ENCODE peak calls at places on chromosomes 2 and 18, in five cellular contexts. One of them, this sample, is unnamed.

GRCh38 chr2:218962859-218963492 is 3.5 kb downstream of the CDK5R2 start:
- DNase-seq in cardiac muscle cell: peak
- DNase-seq in right atrium auricular region: no peak
- DNase-seq in esophagus squamous epithelium: no peak
- DNase-seq in body of pancreas: peak
- DNase-seq in this sample: peak

GRCh38 chr2:98607741-98608117 is 583 bp downstream of the COA5 start:
- DNase-seq in body of pancreas: no peak
- DNase-seq in cardiac muscle cell: peak
- DNase-seq in right atrium auricular region: no peak
- DNase-seq in esophagus squamous epithelium: no peak
- DNase-seq in this sample: no peak

GRCh38 chr18:2104620-2105462 is 466.5 kb downstream of the METTL4 start:
- DNase-seq in body of pancreas: peak
- DNase-seq in right atrium auricular region: no peak
- DNase-seq in esophagus squamous epithelium: no peak
- DNase-seq in cardiac muscle cell: peak
- DNase-seq in this sample: peak

GRCh38 chr2:11524470-11524869 is 9.4 kb upstream of the GREB1 start:
- DNase-seq in right atrium auricular region: no peak
- DNase-seq in body of pancreas: no peak
- DNase-seq in esophagus squamous epithelium: no peak
- DNase-seq in cardiac muscle cell: no peak
- DNase-seq in this sample: no peak

GRCh38 chr18:78918707-78919106 is 60.9 kb upstream of the SALL3 start:
- DNase-seq in body of pancreas: no peak
- DNase-seq in right atrium auricular region: no peak
- DNase-seq in cardiac muscle cell: no peak
- DNase-seq in esophagus squamous epithelium: no peak
- DNase-seq in this sample: no peak

GRCh38 chr2:3638456-3638810 is 19.6 kb upstream of the ALLC start:
- DNase-seq in body of pancreas: no peak
- DNase-seq in cardiac muscle cell: no peak
- DNase-seq in right atrium auricular region: no peak
- DNase-seq in esophagus squamous epithelium: no peak
- DNase-seq in this sample: no peak

GRCh38 chr2:162007447-162008040 is 66.5 kb downstream of the DPP4 start:
- DNase-seq in right atrium auricular region: no peak
- DNase-seq in esophagus squamous epithelium: no peak
- DNase-seq in body of pancreas: no peak
- DNase-seq in cardiac muscle cell: peak
- DNase-seq in this sample: no peak

GRCh38 chr2:36468463-36469266 is 113.1 kb downstream of the CRIM1 start:
- DNase-seq in body of pancreas: no peak
- DNase-seq in right atrium auricular region: no peak
- DNase-seq in esophagus squamous epithelium: no peak
- DNase-seq in cardiac muscle cell: peak
- DNase-seq in this sample: no peak

GRCh38 chr2:105571445-105571987 is 172.7 kb upstream of the FHL2 start:
- DNase-seq in right atrium auricular region: no peak
- DNase-seq in esophagus squamous epithelium: no peak
- DNase-seq in body of pancreas: no peak
- DNase-seq in cardiac muscle cell: no peak
- DNase-seq in this sample: no peak

GRCh38 chr2:215205787-215206186 is 67.4 kb upstream of the ABCA12 start:
- DNase-seq in body of pancreas: no peak
- DNase-seq in right atrium auricular region: no peak
- DNase-seq in cardiac muscle cell: no peak
- DNase-seq in esophagus squamous epithelium: no peak
- DNase-seq in this sample: no peak

GRCh38 chr18:37402735-37403099 is 162.9 kb downstream of the CELF4 start:
- DNase-seq in right atrium auricular region: no peak
- DNase-seq in esophagus squamous epithelium: no peak
- DNase-seq in body of pancreas: no peak
- DNase-seq in cardiac muscle cell: no peak
- DNase-seq in this sample: no peak

GRCh38 chr2:241848761-241849615 is 9.7 kb downstream of the PDCD1 start:
- DNase-seq in right atrium auricular region: no peak
- DNase-seq in body of pancreas: no peak
- DNase-seq in esophagus squamous epithelium: no peak
- DNase-seq in cardiac muscle cell: no peak
- DNase-seq in this sample: no peak

GRCh38 chr2:231409773-231410172 is 14.3 kb downstream of the B3GNT7 start:
- DNase-seq in cardiac muscle cell: no peak
- DNase-seq in body of pancreas: no peak
- DNase-seq in right atrium auricular region: no peak
- DNase-seq in esophagus squamous epithelium: no peak
- DNase-seq in this sample: no peak

GRCh38 chr2:187206071-187206470 is 242.0 kb downstream of the CALCRL start:
- DNase-seq in esophagus squamous epithelium: no peak
- DNase-seq in right atrium auricular region: no peak
- DNase-seq in body of pancreas: no peak
- DNase-seq in cardiac muscle cell: no peak
- DNase-seq in this sample: no peak

GRCh38 chr2:54239427-54239826 is 16.6 kb downstream of the TSPYL6 start:
- DNase-seq in right atrium auricular region: no peak
- DNase-seq in body of pancreas: no peak
- DNase-seq in esophagus squamous epithelium: no peak
- DNase-seq in cardiac muscle cell: peak
- DNase-seq in this sample: no peak

GRCh38 chr2:55519908-55520885 is 679 bp downstream of the CFAP36 start:
- DNase-seq in cardiac muscle cell: peak
- DNase-seq in body of pancreas: peak
- DNase-seq in esophagus squamous epithelium: no peak
- DNase-seq in right atrium auricular region: no peak
- DNase-seq in this sample: peak

GRCh38 chr2:15651367-15651727 is 59.7 kb downstream of the DDX1 start:
- DNase-seq in right atrium auricular region: peak
- DNase-seq in esophagus squamous epithelium: no peak
- DNase-seq in body of pancreas: no peak
- DNase-seq in cardiac muscle cell: no peak
- DNase-seq in this sample: no peak

GRCh38 chr2:84766791-84767190 is 114.1 kb downstream of the TRABD2A start:
- DNase-seq in right atrium auricular region: no peak
- DNase-seq in esophagus squamous epithelium: no peak
- DNase-seq in body of pancreas: no peak
- DNase-seq in cardiac muscle cell: no peak
- DNase-seq in this sample: no peak

GRCh38 chr2:55768991-55769390 is 75.3 kb upstream of the PNPT1 start:
- DNase-seq in right atrium auricular region: no peak
- DNase-seq in cardiac muscle cell: no peak
- DNase-seq in esophagus squamous epithelium: no peak
- DNase-seq in body of pancreas: no peak
- DNase-seq in this sample: no peak

DNA sequence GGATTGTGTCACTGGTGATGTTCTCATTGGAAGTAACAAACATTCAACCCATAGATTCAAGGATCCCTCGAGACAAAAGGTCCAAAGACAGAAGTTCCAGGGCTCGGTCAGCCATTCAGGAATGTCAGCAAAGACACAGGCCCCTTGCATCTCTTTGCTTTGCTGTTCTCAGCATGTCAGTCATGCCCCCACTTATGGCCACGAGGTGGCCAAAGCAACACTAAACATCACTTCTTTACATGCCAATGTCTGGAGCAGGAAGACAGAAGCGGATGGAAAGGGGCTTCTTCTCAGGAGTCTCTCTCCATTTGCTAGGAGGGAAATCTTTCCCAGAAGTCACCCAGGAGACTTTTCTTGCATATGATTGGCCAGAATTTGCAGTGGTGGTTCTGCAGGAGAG is 191.6 kb upstream of the SP5 start:
- DNase-seq in esophagus squamous epithelium: no peak
- DNase-seq in body of pancreas: no peak
- DNase-seq in right atrium auricular region: no peak
- DNase-seq in cardiac muscle cell: no peak
- DNase-seq in this sample: no peak
- TF ChIP-seq CTCF in esophagus squamous epithelium: no peak
- TF ChIP-seq CTCF in body of pancreas: no peak
- TF ChIP-seq CTCF in right atrium auricular region: no peak
- TF ChIP-seq CTCF in cardiac muscle cell: no peak
- TF ChIP-seq CTCF in this sample: no peak

GRCh38 chr2:164478205-164478604 is 143.1 kb downstream of the GRB14 start:
- DNase-seq in cardiac muscle cell: no peak
- DNase-seq in esophagus squamous epithelium: no peak
- DNase-seq in right atrium auricular region: no peak
- DNase-seq in body of pancreas: no peak
- DNase-seq in this sample: no peak

GRCh38 chr2:164474873-164475272 is 146.4 kb downstream of the GRB14 start:
- DNase-seq in esophagus squamous epithelium: no peak
- DNase-seq in body of pancreas: no peak
- DNase-seq in cardiac muscle cell: no peak
- DNase-seq in right atrium auricular region: no peak
- DNase-seq in this sample: no peak

DNA sequence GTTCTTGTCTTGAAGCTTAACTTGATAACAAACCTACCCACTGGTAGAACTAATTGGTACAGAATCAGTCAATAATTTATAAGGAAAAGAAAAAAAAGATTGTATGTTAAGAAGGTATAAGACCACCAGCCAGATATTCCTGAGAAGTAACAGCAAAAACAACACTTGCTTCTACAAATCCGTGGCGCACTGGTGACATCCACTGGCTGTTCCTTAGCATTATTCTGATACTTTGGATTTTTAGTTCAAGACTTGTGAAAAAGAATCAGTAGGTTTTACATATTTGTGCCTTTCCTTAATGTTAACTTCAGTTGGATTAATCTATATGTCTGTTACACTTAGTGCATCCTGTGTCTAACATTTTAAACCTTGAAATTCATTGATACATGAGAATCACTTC is 141.8 kb downstream of the GRB14 start:
- DNase-seq in cardiac muscle cell: peak
- DNase-seq in body of pancreas: no peak
- DNase-seq in esophagus squamous epithelium: no peak
- DNase-seq in right atrium auricular region: no peak
- DNase-seq in this sample: peak
- TF ChIP-seq CTCF in cardiac muscle cell: peak
- TF ChIP-seq CTCF in body of pancreas: no peak
- TF ChIP-seq CTCF in esophagus squamous epithelium: no peak
- TF ChIP-seq CTCF in right atrium auricular region: peak
- TF ChIP-seq CTCF in this sample: peak

GRCh38 chr2:188766086-188766856 is 207.9 kb upstream of the COL3A1 start:
- DNase-seq in body of pancreas: no peak
- DNase-seq in right atrium auricular region: no peak
- DNase-seq in cardiac muscle cell: peak
- DNase-seq in esophagus squamous epithelium: no peak
- DNase-seq in this sample: no peak

GRCh38 chr2:188770296-188770695 is 203.9 kb upstream of the COL3A1 start:
- DNase-seq in cardiac muscle cell: no peak
- DNase-seq in esophagus squamous epithelium: no peak
- DNase-seq in right atrium auricular region: no peak
- DNase-seq in body of pancreas: no peak
- DNase-seq in this sample: no peak

DNA sequence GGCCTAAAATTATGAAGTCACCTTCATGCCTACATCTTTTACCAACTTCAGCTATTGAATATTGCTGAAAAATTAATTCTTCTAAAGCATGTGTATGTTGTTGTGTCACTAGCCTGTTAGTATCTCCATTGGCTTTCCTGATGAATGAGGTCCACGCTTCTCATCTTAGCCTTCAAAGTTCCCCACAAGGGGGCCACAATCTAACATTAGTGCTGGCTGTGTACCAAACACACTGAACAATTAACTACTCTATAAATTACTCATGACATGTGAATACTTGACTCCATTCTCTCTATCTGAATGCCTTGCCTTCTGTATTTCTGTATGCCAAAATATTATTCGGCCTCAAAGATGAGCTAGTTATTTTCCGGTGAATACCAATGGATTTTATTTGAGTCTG is 208.7 kb upstream of the COL3A1 start:
- DNase-seq in cardiac muscle cell: peak
- DNase-seq in body of pancreas: no peak
- DNase-seq in right atrium auricular region: no peak
- DNase-seq in esophagus squamous epithelium: no peak
- DNase-seq in this sample: peak
- TF ChIP-seq CTCF in cardiac muscle cell: peak
- TF ChIP-seq CTCF in body of pancreas: no peak
- TF ChIP-seq CTCF in right atrium auricular region: peak
- TF ChIP-seq CTCF in esophagus squamous epithelium: no peak
- TF ChIP-seq CTCF in this sample: no peak

GRCh38 chr2:151237422-151238012 is 24.1 kb downstream of the RBM43 start:
- DNase-seq in esophagus squamous epithelium: no peak
- DNase-seq in cardiac muscle cell: no peak
- DNase-seq in right atrium auricular region: no peak
- DNase-seq in body of pancreas: no peak
- DNase-seq in this sample: peak
- TF ChIP-seq CTCF in esophagus squamous epithelium: no peak
- TF ChIP-seq CTCF in cardiac muscle cell: no peak
- TF ChIP-seq CTCF in right atrium auricular region: no peak
- TF ChIP-seq CTCF in body of pancreas: no peak
- TF ChIP-seq CTCF in this sample: no peak

GRCh38 chr18:58044370-58045264 is 591 bp downstream of the NEDD4L start:
- DNase-seq in right atrium auricular region: peak
- DNase-seq in body of pancreas: peak
- DNase-seq in esophagus squamous epithelium: peak
- DNase-seq in cardiac muscle cell: peak
- DNase-seq in this sample: peak
- TF ChIP-seq CTCF in right atrium auricular region: peak
- TF ChIP-seq CTCF in body of pancreas: no peak
- TF ChIP-seq CTCF in esophagus squamous epithelium: peak
- TF ChIP-seq CTCF in cardiac muscle cell: no peak
- TF ChIP-seq CTCF in this sample: peak

GRCh38 chr18:76530846-76531245 is 35.8 kb upstream of the ZNF516 start:
- DNase-seq in right atrium auricular region: no peak
- DNase-seq in esophagus squamous epithelium: no peak
- DNase-seq in body of pancreas: no peak
- DNase-seq in cardiac muscle cell: no peak
- DNase-seq in this sample: no peak

GRCh38 chr18:76529433-76529811 is 34.4 kb upstream of the ZNF516 start:
- DNase-seq in body of pancreas: no peak
- DNase-seq in esophagus squamous epithelium: no peak
- DNase-seq in right atrium auricular region: no peak
- DNase-seq in cardiac muscle cell: no peak
- DNase-seq in this sample: no peak

GRCh38 chr18:76524900-76525698 is 30.1 kb upstream of the ZNF516 start:
- DNase-seq in right atrium auricular region: no peak
- DNase-seq in cardiac muscle cell: peak
- DNase-seq in esophagus squamous epithelium: no peak
- DNase-seq in body of pancreas: no peak
- DNase-seq in this sample: peak

GRCh38 chr18:76530391-76530790 is 35.3 kb upstream of the ZNF516 start:
- DNase-seq in body of pancreas: no peak
- DNase-seq in esophagus squamous epithelium: no peak
- DNase-seq in right atrium auricular region: no peak
- DNase-seq in cardiac muscle cell: no peak
- DNase-seq in this sample: no peak

GRCh38 chr18:76528477-76529432 is 33.7 kb upstream of the ZNF516 start:
- DNase-seq in body of pancreas: peak
- DNase-seq in right atrium auricular region: no peak
- DNase-seq in cardiac muscle cell: peak
- DNase-seq in esophagus squamous epithelium: no peak
- DNase-seq in this sample: peak
- TF ChIP-seq CTCF in body of pancreas: no peak
- TF ChIP-seq CTCF in right atrium auricular region: no peak
- TF ChIP-seq CTCF in cardiac muscle cell: peak
- TF ChIP-seq CTCF in esophagus squamous epithelium: no peak
- TF ChIP-seq CTCF in this sample: no peak